ENCODE peak calls at places on chromosomes 2 and 18, in four cellular contexts. One of them, this sample, is unnamed.

GRCh38 chr2:20451346-20451745 is 4.5 kb downstream of the RHOB start:
- DNase-seq in astrocyte: peak
- DNase-seq in GM13977: no peak
- DNase-seq in right lobe of liver: no peak
- DNase-seq in this sample: peak

GRCh38 chr2:187826023-187826422 is 271.8 kb upstream of the TFPI start:
- DNase-seq in astrocyte: peak
- DNase-seq in GM13977: no peak
- DNase-seq in right lobe of liver: no peak
- DNase-seq in this sample: peak

GRCh38 chr2:190408538-190409271 is 550 bp downstream of the MFSD6 start:
- DNase-seq in astrocyte: peak
- DNase-seq in GM13977: peak
- DNase-seq in right lobe of liver: peak
- DNase-seq in this sample: no peak

GRCh38 chr2:158984554-158985207 is 16.2 kb downstream of the TANC1 start:
- DNase-seq in astrocyte: no peak
- DNase-seq in GM13977: no peak
- DNase-seq in right lobe of liver: peak
- DNase-seq in this sample: no peak

GRCh38 chr2:75481041-75481836 is 79.5 kb downstream of the EVA1A start:
- DNase-seq in astrocyte: no peak
- DNase-seq in GM13977: no peak
- DNase-seq in right lobe of liver: no peak
- DNase-seq in this sample: peak

GRCh38 chr18:5415035-5415434 is 119.5 kb upstream of the ZBTB14 start:
- DNase-seq in astrocyte: no peak
- DNase-seq in GM13977: no peak
- DNase-seq in right lobe of liver: no peak
- DNase-seq in this sample: no peak

GRCh38 chr2:231710751-231711676 is 2.7 kb downstream of the PTMA start:
- DNase-seq in astrocyte: no peak
- DNase-seq in GM13977: no peak
- DNase-seq in right lobe of liver: peak
- DNase-seq in this sample: no peak

GRCh38 chr2:58601017-58601416 is 359.9 kb upstream of the FANCL start:
- DNase-seq in astrocyte: peak
- DNase-seq in GM13977: no peak
- DNase-seq in right lobe of liver: no peak
- DNase-seq in this sample: no peak

GRCh38 chr2:7450188-7451156 is 533.3 kb downstream of the RNF144A start:
- DNase-seq in astrocyte: no peak
- DNase-seq in GM13977: no peak
- DNase-seq in right lobe of liver: no peak
- DNase-seq in this sample: no peak

GRCh38 chr2:55856936-55857335 is 66.6 kb downstream of the EFEMP1 start:
- DNase-seq in astrocyte: peak
- DNase-seq in GM13977: no peak
- DNase-seq in right lobe of liver: no peak
- DNase-seq in this sample: peak

GRCh38 chr2:107511970-107512789 is 314.5 kb upstream of the RGPD4 start:
- DNase-seq in astrocyte: no peak
- DNase-seq in GM13977: no peak
- DNase-seq in right lobe of liver: no peak
- DNase-seq in this sample: no peak

GRCh38 chr2:218853766-218854165 is 5.8 kb upstream of the WNT6 start:
- DNase-seq in astrocyte: peak
- DNase-seq in GM13977: no peak
- DNase-seq in right lobe of liver: no peak
- DNase-seq in this sample: peak

DNA sequence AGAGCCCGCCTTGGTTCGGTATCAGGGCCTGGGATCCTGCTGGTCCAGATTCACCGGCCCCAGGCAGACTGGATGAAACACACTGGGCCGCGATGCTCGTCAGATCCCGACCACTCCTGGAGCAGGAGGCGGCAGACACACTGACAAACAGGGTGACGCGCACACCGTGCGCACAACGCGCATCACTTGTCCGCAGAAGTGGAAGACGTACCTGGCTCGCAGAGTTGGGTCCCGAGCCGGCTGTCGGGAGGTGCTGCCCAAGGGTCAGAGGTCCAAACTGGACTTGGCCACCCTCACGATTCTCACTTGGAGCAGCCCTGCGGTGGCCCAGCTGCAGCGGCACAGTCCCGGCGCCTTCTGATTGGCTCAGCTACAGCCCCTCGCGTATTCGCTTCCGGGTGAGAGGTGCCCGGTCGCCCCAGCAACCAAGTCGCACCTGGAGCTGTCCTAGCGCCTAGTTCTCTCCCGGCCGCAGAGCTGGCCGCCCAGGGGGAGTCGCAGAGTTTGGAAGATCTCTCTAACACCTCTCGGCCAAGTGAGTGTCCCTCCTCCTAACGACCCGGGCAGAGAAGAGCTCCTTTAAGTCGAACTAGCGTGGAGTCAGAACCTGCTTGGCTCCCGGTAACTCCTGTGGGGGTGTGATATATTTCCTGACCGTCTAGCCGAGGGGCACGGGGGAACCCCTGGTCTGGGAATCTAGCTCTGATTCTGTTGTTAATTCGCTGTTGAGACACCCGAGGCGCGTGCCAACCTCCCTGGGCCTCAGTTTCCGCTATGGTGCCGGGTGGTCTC is at the start of the genes DHX57 and MORN2:
- DNase-seq in astrocyte: peak
- DNase-seq in GM13977: peak
- DNase-seq in right lobe of liver: peak
- DNase-seq in this sample: peak
- TF ChIP-seq CTCF in astrocyte: no peak
- TF ChIP-seq CTCF in GM13977: no peak
- TF ChIP-seq CTCF in right lobe of liver: no peak
- TF ChIP-seq CTCF in this sample: no peak

DNA sequence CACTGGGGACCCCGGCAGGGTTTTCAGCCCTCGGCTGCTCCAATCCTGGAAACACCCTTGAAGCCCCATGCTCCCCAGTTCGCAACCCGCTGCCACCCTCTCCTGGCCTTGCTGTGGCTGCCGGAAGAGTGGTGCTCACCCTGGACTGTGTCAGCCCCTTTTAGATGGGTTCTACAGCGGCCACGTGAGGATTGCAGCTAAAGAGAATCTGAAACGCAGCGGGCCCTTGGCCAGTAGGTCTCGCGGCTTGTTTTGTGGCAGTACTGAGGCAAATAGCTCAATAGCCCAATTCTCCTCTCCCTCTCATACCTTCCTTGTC is 80.0 kb downstream of the EPAS1 start:
- DNase-seq in astrocyte: no peak
- DNase-seq in GM13977: no peak
- DNase-seq in right lobe of liver: no peak
- DNase-seq in this sample: no peak
- TF ChIP-seq CTCF in astrocyte: no peak
- TF ChIP-seq CTCF in GM13977: no peak
- TF ChIP-seq CTCF in right lobe of liver: no peak
- TF ChIP-seq CTCF in this sample: no peak

DNA sequence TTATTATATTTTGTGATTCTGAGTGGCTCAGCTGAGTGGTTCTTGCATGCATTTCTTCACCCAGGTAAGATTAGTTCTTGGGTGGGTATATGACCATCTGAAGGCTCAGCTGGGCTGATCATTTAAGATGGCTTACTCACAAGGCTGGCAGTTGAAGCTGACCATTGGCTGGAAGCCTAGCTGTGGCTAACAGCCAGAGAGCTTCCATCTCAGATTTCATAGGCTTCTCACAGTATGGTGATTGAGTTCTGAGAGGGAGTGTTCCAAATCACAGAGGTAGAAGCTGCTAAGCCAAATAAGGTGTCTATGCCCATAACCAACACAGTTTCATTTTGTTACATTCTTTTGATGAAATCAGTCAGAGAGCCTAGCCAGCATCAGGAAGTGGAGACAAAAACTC is 117.4 kb upstream of the RPRM start:
- DNase-seq in astrocyte: no peak
- DNase-seq in GM13977: no peak
- DNase-seq in right lobe of liver: no peak
- DNase-seq in this sample: no peak
- TF ChIP-seq CTCF in astrocyte: no peak
- TF ChIP-seq CTCF in GM13977: no peak
- TF ChIP-seq CTCF in right lobe of liver: no peak
- TF ChIP-seq CTCF in this sample: no peak

GRCh38 chr2:12177995-12178760 is 431.7 kb downstream of the LPIN1 start:
- DNase-seq in astrocyte: no peak
- DNase-seq in GM13977: no peak
- DNase-seq in right lobe of liver: no peak
- DNase-seq in this sample: no peak

GRCh38 chr2:12177052-12177994 is 430.9 kb downstream of the LPIN1 start:
- DNase-seq in astrocyte: peak
- DNase-seq in GM13977: peak
- DNase-seq in right lobe of liver: peak
- DNase-seq in this sample: peak

GRCh38 chr2:12180046-12180445 is 433.6 kb downstream of the LPIN1 start:
- DNase-seq in astrocyte: no peak
- DNase-seq in GM13977: no peak
- DNase-seq in right lobe of liver: no peak
- DNase-seq in this sample: no peak

GRCh38 chr2:12183032-12183431 is 436.6 kb downstream of the LPIN1 start:
- DNase-seq in astrocyte: no peak
- DNase-seq in GM13977: no peak
- DNase-seq in right lobe of liver: no peak
- DNase-seq in this sample: no peak
- TF ChIP-seq CTCF in astrocyte: no peak
- TF ChIP-seq CTCF in GM13977: no peak
- TF ChIP-seq CTCF in right lobe of liver: no peak
- TF ChIP-seq CTCF in this sample: no peak

DNA sequence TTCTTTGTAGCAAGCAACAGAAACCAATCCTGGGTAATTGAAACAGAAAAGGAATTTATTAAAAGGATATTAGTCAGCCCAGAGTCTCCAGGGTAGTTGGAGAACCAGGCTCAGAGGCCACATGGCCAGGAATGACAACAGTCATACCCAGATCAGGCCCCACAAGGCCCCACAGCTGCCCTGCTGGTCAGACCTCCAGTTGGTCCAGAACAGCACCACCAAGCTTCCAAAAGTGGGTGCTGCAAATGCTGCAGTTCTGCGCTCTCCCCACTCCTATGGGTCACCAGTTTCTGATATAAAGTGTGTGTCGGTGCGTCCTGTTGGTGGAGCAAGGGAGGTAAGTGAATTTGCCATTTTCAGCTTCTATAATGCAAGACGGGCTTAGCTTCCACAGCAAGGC is 29.9 kb downstream of the KLHL29 start:
- DNase-seq in astrocyte: no peak
- DNase-seq in GM13977: no peak
- DNase-seq in right lobe of liver: no peak
- DNase-seq in this sample: peak
- TF ChIP-seq CTCF in astrocyte: peak
- TF ChIP-seq CTCF in GM13977: peak
- TF ChIP-seq CTCF in right lobe of liver: no peak
- TF ChIP-seq CTCF in this sample: peak

DNA sequence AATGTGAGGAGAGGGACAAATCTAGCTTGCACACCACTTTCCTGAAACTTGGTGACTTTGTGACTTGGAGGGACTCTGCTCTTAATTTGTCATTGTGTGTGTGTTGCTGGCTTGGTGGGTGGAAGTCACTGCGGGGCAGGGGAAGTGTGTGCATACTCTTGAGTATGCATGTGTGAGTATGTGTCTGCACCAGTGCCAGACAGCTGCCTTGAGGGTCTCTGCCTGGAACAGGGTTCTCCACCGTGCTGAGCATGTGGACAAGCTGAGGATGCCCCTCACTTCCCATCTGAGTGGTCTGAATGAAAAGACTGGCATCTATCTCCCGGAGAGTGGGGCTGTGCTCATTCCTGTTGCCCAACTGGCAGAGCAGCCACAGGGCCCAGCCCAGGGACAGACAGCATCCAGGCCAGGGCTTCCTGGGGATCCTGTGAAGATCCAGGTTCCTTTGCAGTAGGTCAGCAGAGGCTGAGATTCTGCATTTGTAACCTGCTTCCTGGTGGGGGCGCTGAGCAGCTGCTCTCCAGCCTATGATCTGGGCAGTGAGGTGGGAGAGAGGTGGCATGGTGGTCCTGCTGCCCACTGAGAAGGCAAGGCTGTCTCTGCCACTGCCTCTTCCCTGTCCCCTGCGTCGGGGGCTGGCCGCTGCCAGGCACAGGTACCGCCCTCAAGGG is 138.9 kb upstream of the HAAO start:
- DNase-seq in astrocyte: no peak
- DNase-seq in GM13977: no peak
- DNase-seq in right lobe of liver: no peak
- DNase-seq in this sample: no peak
- TF ChIP-seq CTCF in astrocyte: peak
- TF ChIP-seq CTCF in GM13977: peak
- TF ChIP-seq CTCF in right lobe of liver: peak
- TF ChIP-seq CTCF in this sample: peak

DNA sequence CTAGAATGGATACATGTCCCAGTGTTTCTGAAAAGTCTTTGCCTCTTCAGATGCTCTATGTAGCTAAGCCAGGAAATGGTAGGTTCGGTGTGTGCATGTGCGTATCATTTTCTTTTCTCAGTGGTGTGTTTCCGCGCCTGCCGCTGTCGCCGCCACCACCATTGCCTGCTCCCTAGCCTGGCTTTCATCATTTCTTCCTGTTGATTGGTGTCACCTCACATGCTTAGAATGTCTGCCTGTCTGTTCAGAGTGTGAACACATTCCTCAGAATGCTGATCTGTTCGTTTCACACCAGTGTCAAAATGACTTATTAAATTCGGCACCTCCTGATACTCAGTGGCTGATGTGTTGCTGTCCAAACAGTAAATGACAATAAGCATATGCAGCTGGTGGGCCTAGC is 255.2 kb upstream of the SPRED2 start:
- DNase-seq in astrocyte: no peak
- DNase-seq in GM13977: no peak
- DNase-seq in right lobe of liver: no peak
- DNase-seq in this sample: no peak
- TF ChIP-seq CTCF in astrocyte: no peak
- TF ChIP-seq CTCF in GM13977: no peak
- TF ChIP-seq CTCF in right lobe of liver: no peak
- TF ChIP-seq CTCF in this sample: no peak

This sample was measured in HFFc6.